ENCODE peak calls at places on chromosomes 4 and X, in eight cellular contexts. One of them, this sample, is unnamed.

GRCh38 chr4:137960371-137961050 is 281.6 kb downstream of the SLC7A11 start:
- DNase-seq in H7: no peak
- DNase-seq in ovary: no peak
- DNase-seq in psoas muscle: no peak
- DNase-seq in effector CD4-positive, alpha-beta T cell: no peak
- DNase-seq in Karpas-422: no peak
- DNase-seq in GM20000: no peak
- DNase-seq in NCI-H1417: no peak
- DNase-seq in this sample: peak; percentile 81

GRCh38 chr4:13108096-13108495 is 376.0 kb downstream of the RAB28 start:
- DNase-seq in H7: no peak
- DNase-seq in ovary: no peak
- DNase-seq in psoas muscle: no peak
- DNase-seq in effector CD4-positive, alpha-beta T cell: no peak
- DNase-seq in Karpas-422: peak; percentile 68
- DNase-seq in GM20000: no peak
- DNase-seq in NCI-H1417: no peak
- DNase-seq in this sample: no peak

GRCh38 chr4:102429553-102429952 is 71.6 kb upstream of the NFKB1 start:
- DNase-seq in H7: no peak
- DNase-seq in ovary: no peak
- DNase-seq in psoas muscle: no peak
- DNase-seq in effector CD4-positive, alpha-beta T cell: no peak
- DNase-seq in Karpas-422: no peak
- DNase-seq in GM20000: no peak
- DNase-seq in NCI-H1417: no peak
- DNase-seq in this sample: peak; percentile 50

GRCh38 chr4:80184791-80185756 is 12.2 kb upstream of the PRDM8 start:
- DNase-seq in H7: peak; percentile 70
- DNase-seq in ovary: peak; percentile 38
- DNase-seq in psoas muscle: no peak
- DNase-seq in effector CD4-positive, alpha-beta T cell: no peak
- DNase-seq in Karpas-422: no peak
- DNase-seq in GM20000: peak; percentile 38
- DNase-seq in NCI-H1417: no peak
- DNase-seq in this sample: no peak

GRCh38 chrX:131170148-131170547 is 112.0 kb downstream of the ARHGAP36 start:
- DNase-seq in H7: no peak
- DNase-seq in ovary: no peak
- DNase-seq in psoas muscle: no peak
- DNase-seq in effector CD4-positive, alpha-beta T cell: no peak
- DNase-seq in Karpas-422: no peak
- DNase-seq in GM20000: no peak
- DNase-seq in NCI-H1417: no peak
- DNase-seq in this sample: no peak

GRCh38 chrX:3175659-3176438 is 134.6 kb downstream of the ARSF start:
- DNase-seq in H7: no peak
- DNase-seq in ovary: no peak
- DNase-seq in psoas muscle: no peak
- DNase-seq in effector CD4-positive, alpha-beta T cell: no peak
- DNase-seq in Karpas-422: no peak
- DNase-seq in GM20000: no peak
- DNase-seq in NCI-H1417: no peak
- DNase-seq in this sample: no peak

GRCh38 chrX:153469811-153470410 is 465 bp downstream of the HAUS7 start:
- DNase-seq in H7: peak; percentile 82
- DNase-seq in ovary: no peak
- DNase-seq in psoas muscle: peak; percentile 66
- DNase-seq in effector CD4-positive, alpha-beta T cell: peak; percentile 32
- DNase-seq in Karpas-422: peak; percentile 71
- DNase-seq in GM20000: peak; percentile 45
- DNase-seq in NCI-H1417: peak; percentile 75
- DNase-seq in this sample: peak; percentile 23

GRCh38 chr4:188127157-188127874 is 11.9 kb upstream of the TRIML1 start:
- DNase-seq in H7: no peak
- DNase-seq in ovary: no peak
- DNase-seq in psoas muscle: no peak
- DNase-seq in effector CD4-positive, alpha-beta T cell: no peak
- DNase-seq in Karpas-422: no peak
- DNase-seq in GM20000: no peak
- DNase-seq in NCI-H1417: no peak
- DNase-seq in this sample: no peak

GRCh38 chrX:68847172-68847571 is 18.4 kb downstream of the EFNB1 start:
- DNase-seq in H7: no peak
- DNase-seq in ovary: no peak
- DNase-seq in psoas muscle: no peak
- DNase-seq in effector CD4-positive, alpha-beta T cell: no peak
- DNase-seq in Karpas-422: no peak
- DNase-seq in GM20000: no peak
- DNase-seq in NCI-H1417: no peak
- DNase-seq in this sample: no peak

GRCh38 chr4:112130903-112131302 is 14.4 kb upstream of the FAM241A start:
- DNase-seq in H7: peak; percentile 51
- DNase-seq in ovary: no peak
- DNase-seq in psoas muscle: no peak
- DNase-seq in effector CD4-positive, alpha-beta T cell: no peak
- DNase-seq in Karpas-422: no peak
- DNase-seq in GM20000: no peak
- DNase-seq in NCI-H1417: no peak
- DNase-seq in this sample: no peak

GRCh38 chrX:150148749-150149672 is 210.7 kb upstream of the EOLA2 start:
- DNase-seq in H7: no peak
- DNase-seq in ovary: no peak
- DNase-seq in psoas muscle: no peak
- DNase-seq in effector CD4-positive, alpha-beta T cell: no peak
- DNase-seq in Karpas-422: no peak
- DNase-seq in GM20000: no peak
- DNase-seq in NCI-H1417: no peak
- DNase-seq in this sample: peak; percentile 13

GRCh38 chr4:102789317-102789717 is 28.5 kb upstream of the MANBA start:
- DNase-seq in H7: no peak
- DNase-seq in ovary: no peak
- DNase-seq in psoas muscle: no peak
- DNase-seq in effector CD4-positive, alpha-beta T cell: no peak
- DNase-seq in Karpas-422: no peak
- DNase-seq in GM20000: no peak
- DNase-seq in NCI-H1417: no peak
- DNase-seq in this sample: peak; percentile 81

GRCh38 chr4:96093057-96093456 is 253.2 kb downstream of the PDHA2 start:
- DNase-seq in H7: no peak
- DNase-seq in ovary: no peak
- DNase-seq in psoas muscle: no peak
- DNase-seq in effector CD4-positive, alpha-beta T cell: no peak
- DNase-seq in Karpas-422: no peak
- DNase-seq in GM20000: no peak
- DNase-seq in NCI-H1417: no peak
- DNase-seq in this sample: no peak

GRCh38 chrX:46180258-46180687 is 364.9 kb downstream of the ZNF674 start:
- DNase-seq in H7: no peak
- DNase-seq in ovary: no peak
- DNase-seq in psoas muscle: no peak
- DNase-seq in effector CD4-positive, alpha-beta T cell: no peak
- DNase-seq in Karpas-422: peak; percentile 42
- DNase-seq in GM20000: no peak
- DNase-seq in NCI-H1417: no peak
- DNase-seq in this sample: peak; percentile 87

GRCh38 chr4:1193206-1194027 is 21.0 kb upstream of the SPON2 start:
- DNase-seq in H7: peak; percentile 68
- DNase-seq in ovary: peak; percentile 47
- DNase-seq in psoas muscle: peak; percentile 38
- DNase-seq in effector CD4-positive, alpha-beta T cell: no peak
- DNase-seq in Karpas-422: no peak
- DNase-seq in GM20000: no peak
- DNase-seq in NCI-H1417: no peak
- DNase-seq in this sample: no peak

GRCh38 chrX:108323751-108324150 is 114.5 kb downstream of the COL4A6 start:
- DNase-seq in H7: no peak
- DNase-seq in ovary: no peak
- DNase-seq in psoas muscle: no peak
- DNase-seq in effector CD4-positive, alpha-beta T cell: no peak
- DNase-seq in Karpas-422: no peak
- DNase-seq in GM20000: no peak
- DNase-seq in NCI-H1417: no peak
- DNase-seq in this sample: peak; percentile 4

GRCh38 chr4:100935090-100935489 is 412.2 kb downstream of the PPP3CA start:
- DNase-seq in H7: no peak
- DNase-seq in ovary: no peak
- DNase-seq in psoas muscle: no peak
- DNase-seq in effector CD4-positive, alpha-beta T cell: no peak
- DNase-seq in Karpas-422: peak; percentile 43
- DNase-seq in GM20000: no peak
- DNase-seq in NCI-H1417: no peak
- DNase-seq in this sample: peak; percentile 13